ENCODE peak calls at places on chromosomes 4 and X, in seven cellular contexts. P is GM23248, E is astrocyte of the cerebellum, J is skeletal muscle cell, G is aorta, N is AG10803, C is left ventricle myocardium inferior. U is an unnamed sample.

GRCh38 chr4:64715741-64716140 is 306.5 kb upstream of the TECRL start:
- DNase-seq in J (no peak), C (no peak), G (no peak), E (no peak), N (no peak), P (no peak), U (no peak)

GRCh38 chr4:1466034-1466960 is 60.1 kb upstream of the NKX1-1 start:
- DNase-seq in C (no peak), E (no peak), J (no peak), N (no peak), P (no peak), G (peak), U (no peak)

GRCh38 chrX:136047001-136047642 is 61.9 kb downstream of the SLC9A6 start:
- DNase-seq in J (no peak), E (no peak), G (no peak), N (no peak), C (no peak), P (peak), U (no peak)

GRCh38 chrX:152822383-152823086 is 8.0 kb downstream of the CETN2 start:
- DNase-seq in E (no peak), P (peak), C (no peak), J (no peak), G (no peak), N (peak), U (no peak)

GRCh38 chr4:166252487-166253402 is 379.7 kb downstream of the TLL1 start:
- DNase-seq in E (no peak), P (peak), C (no peak), N (peak), J (no peak), G (no peak), U (no peak)

GRCh38 chr4:38654273-38654672 is 9.7 kb upstream of the KLF3 start:
- DNase-seq in P (no peak), J (no peak), E (no peak), C (no peak), N (no peak), G (no peak), U (no peak)

GRCh38 chrX:113384628-113385027 is 544.0 kb upstream of the AMOT start:
- DNase-seq in J (peak), N (peak), G (no peak), P (peak), E (peak), C (no peak), U (no peak)

GRCh38 chrX:149504915-149505651 is at the start of gene IDS:
- DNase-seq in N (peak), E (peak), G (peak), J (peak), P (peak), C (peak), U (peak)

GRCh38 chrX:143025628-143026027 is at the start of gene SPANXN4:
- DNase-seq in J (no peak), N (no peak), G (no peak), E (no peak), P (no peak), C (no peak), U (no peak)

GRCh38 chrX:10033360-10034007 is 66.3 kb downstream of the CLDN34 start:
- DNase-seq in N (no peak), J (no peak), E (no peak), G (no peak), C (no peak), P (peak), U (no peak)

GRCh38 chr4:185634066-185634652 is 98.9 kb upstream of the PDLIM3 start:
- DNase-seq in J (no peak), E (no peak), C (no peak), N (no peak), G (no peak), P (no peak), U (no peak)

GRCh38 chr4:110165382-110166285 is 32.8 kb downstream of the ELOVL6 start:
- DNase-seq in N (peak), E (no peak), C (no peak), P (peak), G (no peak), J (peak), U (no peak)

GRCh38 chr4:170325599-170325998 is 235.8 kb upstream of the AADAT start:
- DNase-seq in E (no peak), N (no peak), P (no peak), G (no peak), C (no peak), J (no peak), U (no peak)

GRCh38 chr4:10260777-10261176 is 144.2 kb upstream of the WDR1 start:
- DNase-seq in E (no peak), C (no peak), N (peak), G (no peak), J (no peak), P (peak), U (no peak)

GRCh38 chr4:105145913-105146285 is 777 bp upstream of the TET2 start:
- DNase-seq in C (peak), E (no peak), P (no peak), G (peak), N (no peak), J (no peak), U (no peak)

GRCh38 chr4:14871676-14872430 is 130.4 kb upstream of the CPEB2 start:
- DNase-seq in N (no peak), J (no peak), E (no peak), G (no peak), C (no peak), P (peak), U (no peak)

GRCh38 chr4:37803348-37803973 is 23.0 kb upstream of the PGM2 start:
- DNase-seq in N (peak), J (no peak), E (peak), C (no peak), P (peak), G (no peak), U (peak)

GRCh38 chrX:5431823-5432222 is 796.8 kb downstream of the NLGN4X start:
- DNase-seq in E (no peak), C (no peak), J (no peak), N (no peak), G (no peak), P (no peak), U (no peak)

GRCh38 chr4:2929469-2929868 is 33.7 kb downstream of the NOP14 start:
- DNase-seq in P (no peak), J (no peak), N (no peak), G (peak), C (no peak), E (no peak), U (no peak)

GRCh38 chr4:168524006-168524405 is 27.2 kb downstream of the PALLD start:
- DNase-seq in G (no peak), P (peak), E (peak), N (peak), J (peak), C (no peak), U (no peak)

GRCh38 chr4:157358439-157358838 is 137.9 kb downstream of the GRIA2 start:
- DNase-seq in J (no peak), G (no peak), P (no peak), E (no peak), N (no peak), C (no peak), U (no peak)

GRCh38 chr4:16227462-16227868 is 1.2 kb upstream of the TAPT1 start:
- DNase-seq in N (peak), C (peak), G (no peak), E (no peak), J (no peak), P (peak), U (no peak)

GRCh38 chr4:118964891-118965411 is 76.3 kb downstream of the SYNPO2 start:
- DNase-seq in J (peak), P (peak), E (no peak), N (peak), G (no peak), C (no peak), U (no peak)

GRCh38 chr4:44544158-44544557 is 95.5 kb upstream of the KCTD8 start:
- DNase-seq in C (no peak), J (no peak), P (no peak), G (no peak), N (no peak), E (no peak), U (no peak)

GRCh38 chr4:17722361-17722710 is 59.1 kb downstream of the FAM184B start:
- DNase-seq in G (no peak), E (no peak), J (no peak), C (no peak), P (no peak), N (no peak), U (no peak)

GRCh38 chr4:168337550-168337940 is 19.0 kb upstream of the DDX60 start:
- DNase-seq in C (no peak), N (peak), P (no peak), G (no peak), E (no peak), J (no peak), U (no peak)

GRCh38 chr4:147492761-147493160 is 11.9 kb downstream of the EDNRA start:
- DNase-seq in G (no peak), N (peak), C (peak), J (peak), E (peak), P (peak), U (no peak)

GRCh38 chrX:153381684-153382532 is 19.2 kb downstream of the PNMA6E start:
- DNase-seq in G (no peak), J (peak), E (peak), P (peak), C (no peak), N (peak), U (no peak)

GRCh38 chr4:171622729-171623128 is 190.5 kb upstream of the GALNTL6 start:
- DNase-seq in J (no peak), C (no peak), P (no peak), G (no peak), N (no peak), E (no peak), U (no peak)

GRCh38 chr4:20317424-20317985 is 65.8 kb downstream of the SLIT2 start:
- DNase-seq in G (no peak), J (no peak), N (no peak), C (no peak), P (no peak), E (no peak), U (no peak)

GRCh38 chrX:116246261-116246660 is 75.7 kb downstream of the AGTR2 start:
- DNase-seq in N (peak), G (no peak), P (peak), C (no peak), J (no peak), E (no peak), U (no peak)

GRCh38 chrX:9953396-9953795 is 13.8 kb upstream of the CLDN34 start:
- DNase-seq in G (no peak), J (no peak), C (no peak), E (no peak), N (no peak), P (no peak), U (no peak)

GRCh38 chrX:38347136-38347535 is 5.3 kb upstream of the OTC start:
- DNase-seq in N (peak), G (no peak), E (peak), P (peak), J (peak), C (no peak), U (no peak)

GRCh38 chr4:148054275-148054674 is 322.4 kb downstream of the ARHGAP10 start:
- DNase-seq in E (no peak), G (no peak), N (no peak), J (peak), C (no peak), P (no peak), U (no peak)

GRCh38 chrX:95058815-95059214 is 1384.8 kb downstream of the FAM133A start:
- DNase-seq in E (peak), J (no peak), C (no peak), N (peak), P (peak), G (no peak), U (no peak)

GRCh38 chrX:16155586-16155985 is 11.7 kb upstream of the MAGEB17 start:
- DNase-seq in N (no peak), C (no peak), P (no peak), J (no peak), E (no peak), G (no peak), U (no peak)

GRCh38 chr4:184688447-184688846 is 38.9 kb downstream of the PRIMPOL start:
- DNase-seq in P (peak), G (no peak), C (no peak), N (peak), J (peak), E (peak), U (no peak)

GRCh38 chrX:110004210-110004609 is 1.3 kb downstream of the TMEM164 start:
- DNase-seq in P (no peak), J (no peak), N (no peak), C (no peak), E (no peak), G (no peak), U (no peak)

GRCh38 chrX:7115557-7115956 is 32.0 kb upstream of the STS start:
- DNase-seq in P (no peak), N (peak), G (no peak), E (no peak), C (peak), J (no peak), U (peak)

GRCh38 chrX:37854148-37854547 is 6.8 kb upstream of the DYNLT3 start:
- DNase-seq in N (no peak), E (no peak), G (no peak), C (no peak), J (no peak), P (no peak), U (no peak)

GRCh38 chrX:12971282-12972003 is 3.5 kb upstream of the TMSB4X start:
- DNase-seq in E (no peak), N (no peak), J (no peak), P (no peak), G (no peak), C (peak), U (no peak)

GRCh38 chrX:12972867-12973560 is 1.9 kb upstream of the TMSB4X start:
- DNase-seq in E (no peak), N (no peak), G (no peak), P (no peak), J (no peak), C (no peak), U (no peak)

GRCh38 chrX:12972239-12972638 is 2.7 kb upstream of the TMSB4X start:
- DNase-seq in G (no peak), E (no peak), J (no peak), C (no peak), N (no peak), P (no peak), U (no peak)

GRCh38 chrX:12967711-12968465 is 7.0 kb upstream of the TMSB4X start:
- DNase-seq in E (no peak), G (no peak), C (no peak), J (no peak), N (no peak), P (no peak), U (no peak)

DNA sequence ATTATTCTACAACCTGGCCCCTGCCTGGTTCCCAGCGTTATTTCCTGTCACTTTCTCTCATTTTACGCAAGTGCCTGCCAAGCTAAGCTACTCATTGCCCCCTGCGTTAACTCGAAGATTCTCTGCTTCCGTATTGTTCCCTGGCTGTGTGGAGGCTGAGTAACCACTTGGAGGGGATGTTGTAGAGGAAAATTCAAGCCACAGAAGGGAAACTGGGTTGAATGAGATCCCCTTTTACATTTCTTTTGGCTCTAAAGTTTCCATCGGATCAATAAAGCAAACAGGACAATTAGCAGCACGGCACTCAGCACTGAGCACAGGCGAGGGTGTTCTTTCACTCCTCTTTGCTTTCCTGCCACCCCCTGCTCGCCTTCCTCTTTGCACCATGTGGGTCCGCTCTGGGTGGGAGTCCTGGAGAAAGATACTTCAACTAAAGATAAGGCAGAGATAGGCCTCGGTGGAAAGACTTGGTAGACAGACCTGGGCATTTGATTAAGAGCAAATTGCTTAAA is 4.2 kb upstream of the TMSB4X start:
- DNase-seq in P (peak), J (peak), N (peak), E (no peak), G (no peak), C (no peak), U (no peak)
- H3K4me3 ChIP-seq in P (peak), J (no peak), N (no peak), E (no peak), G (no peak), C (peak), U (peak)

GRCh38 chrX:106726485-106727437 is at the start of gene RNF128:
- DNase-seq in P (peak), G (peak), J (no peak), C (no peak), E (no peak), N (peak), U (no peak)
- H3K4me3 ChIP-seq in P (peak), G (no peak), J (peak), C (peak), E (peak), N (peak), U (no peak)

GRCh38 chrX:43278440-43278839 is 377.7 kb upstream of the MAOA start:
- DNase-seq in E (no peak), N (no peak), J (no peak), G (no peak), C (no peak), P (no peak), U (no peak)
- H3K4me3 ChIP-seq in E (no peak), N (no peak), J (no peak), G (no peak), C (no peak), P (no peak), U (no peak)

DNA sequence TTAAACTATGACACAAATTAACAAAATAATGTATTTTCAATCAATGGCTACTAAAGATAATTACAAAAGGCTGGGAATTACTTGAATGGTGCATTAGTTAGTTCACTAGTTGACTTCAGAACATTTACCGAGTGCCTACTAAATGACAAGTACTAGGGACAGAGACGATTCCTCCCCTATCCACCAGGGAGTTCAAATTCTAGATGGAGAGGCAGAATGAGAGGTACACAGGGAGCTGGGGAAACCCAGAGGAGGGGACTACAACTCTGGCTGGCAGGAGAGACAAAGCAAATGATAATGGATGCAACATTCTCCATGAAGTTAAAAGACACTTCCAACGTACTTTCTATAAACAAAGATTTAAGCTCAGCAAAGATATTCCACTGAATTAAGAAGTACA is 43.1 kb upstream of the MCF2 start:
- DNase-seq in G (no peak), J (no peak), C (no peak), P (no peak), E (no peak), N (no peak), U (no peak)
- H3K4me3 ChIP-seq in G (no peak), J (no peak), C (no peak), P (no peak), E (no peak), N (no peak), U (no peak)

DNA sequence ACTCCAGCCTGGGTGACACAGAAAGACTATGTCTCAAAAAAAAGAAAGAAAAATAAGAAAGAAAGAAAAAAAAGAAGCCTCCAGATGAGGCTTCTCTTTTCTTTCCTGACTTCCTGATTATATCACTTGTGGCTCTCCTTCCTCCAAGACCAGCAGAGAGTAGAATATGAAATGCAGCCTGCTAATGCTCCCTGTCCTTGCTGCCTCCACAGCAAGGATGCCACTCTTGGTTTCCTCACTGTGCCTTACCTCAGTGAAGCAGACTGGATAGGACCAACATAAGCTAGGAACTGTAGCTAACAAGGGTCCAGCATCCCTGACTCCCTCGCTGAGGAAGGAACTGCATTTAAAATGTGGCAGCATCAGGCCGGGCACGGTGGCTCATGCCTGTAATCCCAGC is 11.7 kb downstream of the SLC25A43 start:
- DNase-seq in P (no peak), J (no peak), N (no peak), G (no peak), C (no peak), E (no peak), U (no peak)
- H3K4me3 ChIP-seq in P (no peak), J (no peak), N (no peak), G (no peak), C (no peak), E (no peak), U (no peak)

DNA sequence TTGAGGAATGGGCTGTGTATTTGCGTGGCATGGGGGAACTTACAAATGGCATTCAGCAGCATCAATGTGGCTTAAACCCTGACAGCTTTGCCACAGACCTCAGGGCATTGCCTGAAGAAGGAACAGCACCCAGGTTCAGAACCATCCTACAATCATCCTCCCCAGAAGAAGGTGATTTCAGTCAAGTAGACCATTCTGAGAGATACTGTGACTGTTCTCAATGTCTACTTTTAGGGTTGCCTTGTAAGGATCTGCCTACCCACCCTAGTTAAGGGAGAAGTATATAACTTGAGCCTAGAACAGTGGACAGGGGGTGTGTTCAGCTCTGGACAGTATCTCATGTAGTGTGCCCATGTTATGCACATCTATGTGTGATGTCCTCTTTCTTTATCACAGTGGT is 1.6 kb upstream of the FGF5 start:
- DNase-seq in P (no peak), G (no peak), J (no peak), E (no peak), C (no peak), N (no peak), U (no peak)
- H3K4me3 ChIP-seq in P (peak), G (no peak), J (no peak), E (no peak), C (no peak), N (peak), U (no peak)

GRCh38 chr4:12445711-12446110 is 1017.0 kb upstream of the HS3ST1 start:
- DNase-seq in N (no peak), J (no peak), C (no peak), P (no peak), E (no peak), G (no peak), U (no peak)

GRCh38 chr4:12446650-12447049 is 1018.0 kb upstream of the HS3ST1 start:
- DNase-seq in J (no peak), G (no peak), C (no peak), E (no peak), P (no peak), N (no peak), U (no peak)

DNA sequence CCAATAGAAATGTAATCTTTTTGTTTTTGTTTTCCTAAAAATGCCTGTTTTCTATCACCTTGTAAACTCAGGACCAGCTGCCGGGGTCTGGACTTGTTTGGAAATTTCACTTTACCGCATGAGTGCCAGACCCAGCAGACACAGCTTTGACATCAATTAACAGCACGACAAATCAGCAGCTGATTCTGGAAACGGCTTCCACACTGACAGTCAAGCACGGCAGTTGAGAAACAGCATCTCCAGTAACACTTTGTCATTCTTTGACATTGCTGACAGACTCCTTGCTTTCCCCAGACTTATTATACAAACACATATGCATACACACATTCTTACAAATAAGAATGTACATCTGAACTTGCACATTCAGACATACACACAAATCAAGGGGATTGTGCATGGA is 1017.5 kb upstream of the HS3ST1 start:
- DNase-seq in N (no peak), J (no peak), C (no peak), G (no peak), P (no peak), E (no peak), U (no peak)
- H3K4me3 ChIP-seq in N (no peak), J (no peak), C (peak), G (no peak), P (no peak), E (no peak), U (no peak)